ENCODE peak calls at places on chromosomes 5 and 9, in four cellular contexts. B is A549, K is K562, Y is GM12878. E is an unnamed sample.

GRCh38 chr5:34564706-34565235 is 91.4 kb upstream of the RAI14 start:
- DNase-seq in B (no peak), K (no peak), Y (no peak), E (no peak)

GRCh38 chr9:40926404-40927259 is 201.8 kb downstream of the FOXD4L6 start:
- DNase-seq in B (no peak), K (no peak), Y (no peak), E (no peak)

GRCh38 chr5:139710370-139711066 is 62.4 kb downstream of the CXXC5 start:
- DNase-seq in B (peak; percentile 47), K (peak; percentile 86), Y (no peak), E (peak; percentile 73)

GRCh38 chr5:135466178-135467050 is 14.3 kb upstream of the TIFAB start:
- DNase-seq in B (peak; percentile 87), K (peak; percentile 83), Y (no peak), E (peak; percentile 40)

GRCh38 chr9:137227057-137227852 is at the start of gene RNF224:
- DNase-seq in B (peak; percentile 78), K (peak; percentile 71), Y (no peak), E (peak; percentile 69)

GRCh38 chr5:133696006-133696584 is 83.8 kb upstream of the FSTL4 start:
- DNase-seq in B (no peak), K (no peak), Y (no peak), E (no peak)

GRCh38 chr5:11851402-11851801 is 52.8 kb downstream of the CTNND2 start:
- DNase-seq in B (no peak), K (no peak), Y (no peak), E (no peak)

GRCh38 chr9:126630458-126631237 is 16.9 kb downstream of the LMX1B start:
- DNase-seq in B (no peak), K (no peak), Y (no peak), E (no peak)

GRCh38 chr9:31137850-31138160 is 1246.6 kb upstream of the ACO1 start:
- DNase-seq in B (no peak), K (no peak), Y (no peak), E (no peak)

GRCh38 chr9:132673355-132673754 is 3.1 kb downstream of the GTF3C4 start:
- DNase-seq in B (peak; percentile 68), K (peak; percentile 41), Y (no peak), E (peak; percentile 64)

GRCh38 chr9:84140535-84141101 is 160.0 kb downstream of the RMI1 start:
- DNase-seq in B (no peak), K (no peak), Y (no peak), E (no peak)

GRCh38 chr5:139799359-139799758 is 3.8 kb downstream of the PSD2 start:
- DNase-seq in B (no peak), K (no peak), Y (no peak), E (no peak)

GRCh38 chr5:132500931-132501628 is 10.5 kb upstream of the IRF1 start:
- DNase-seq in B (peak; percentile 51), K (peak; percentile 92), Y (no peak), E (peak; percentile 87)

GRCh38 chr5:159630545-159630944 is 285.7 kb upstream of the ADRA1B start:
- DNase-seq in B (no peak), K (no peak), Y (no peak), E (no peak)

GRCh38 chr5:87302061-87302460 is 34.4 kb downstream of the RASA1 start:
- DNase-seq in B (no peak), K (no peak), Y (no peak), E (no peak)

GRCh38 chr5:72141440-72142271 is 34.4 kb downstream of the MAP1B start:
- DNase-seq in B (peak; percentile 19), K (no peak), Y (no peak), E (no peak)

GRCh38 chr9:4397917-4398316 is 92.4 kb upstream of the SLC1A1 start:
- DNase-seq in B (no peak), K (no peak), Y (no peak), E (no peak)

GRCh38 chr9:92943062-92943616 is 4.2 kb upstream of the FGD3 start:
- DNase-seq in B (no peak), K (no peak), Y (no peak), E (no peak)

GRCh38 chr5:29697786-29698414 is 1495.6 kb upstream of the CDH6 start:
- DNase-seq in B (no peak), K (no peak), Y (no peak), E (peak; percentile 39)

GRCh38 chr9:133727876-133728441 is 10.2 kb downstream of the SARDH start:
- DNase-seq in B (no peak), K (peak; percentile 47), Y (no peak), E (no peak)

GRCh38 chr9:114434878-114435311 is 47.1 kb upstream of the AKNA start:
- DNase-seq in B (peak; percentile 63), K (peak; percentile 32), Y (no peak), E (peak; percentile 33)

GRCh38 chr9:109319631-109320233 is 1.1 kb downstream of the EPB41L4B start:
- DNase-seq in B (no peak), K (no peak), Y (no peak), E (no peak)

GRCh38 chr5:172540099-172540870 is 86.0 kb upstream of the SH3PXD2B start:
- DNase-seq in B (no peak), K (no peak), Y (no peak), E (no peak)

GRCh38 chr5:136018814-136019777 is 9.7 kb upstream of the TGFBI start:
- DNase-seq in B (no peak), K (no peak), Y (no peak), E (peak; percentile 37)

GRCh38 chr9:16627967-16628366 is 242.5 kb downstream of the BNC2 start:
- DNase-seq in B (no peak), K (no peak), Y (no peak), E (no peak)

GRCh38 chr5:68458416-68458815 is 242.9 kb downstream of the PIK3R1 start:
- DNase-seq in B (no peak), K (no peak), Y (no peak), E (no peak)

GRCh38 chr5:18563853-18564252 is 929.6 kb downstream of the TAF11L14 start:
- DNase-seq in B (no peak), K (no peak), Y (no peak), E (no peak)
- TF ChIP-seq MYC in B (no peak), K (no peak), Y (no peak), E (no peak)

GRCh38 chr5:32536246-32536645 is 49.1 kb upstream of the SUB1 start:
- DNase-seq in B (no peak), K (no peak), Y (no peak), E (no peak)

GRCh38 chr5:32534056-32534455 is 51.3 kb upstream of the SUB1 start:
- DNase-seq in B (no peak), K (no peak), Y (no peak), E (no peak)

GRCh38 chr5:32526815-32527214 is 58.5 kb upstream of the SUB1 start:
- DNase-seq in B (no peak), K (no peak), Y (no peak), E (peak; percentile 87)

GRCh38 chr5:32531885-32532520 is 53.4 kb upstream of the SUB1 start:
- DNase-seq in B (peak; percentile 75), K (no peak), Y (peak; percentile 60), E (peak; percentile 82)
- TF ChIP-seq CHD4 in B (no peak), K (no peak), Y (no peak), E (no peak)

DNA sequence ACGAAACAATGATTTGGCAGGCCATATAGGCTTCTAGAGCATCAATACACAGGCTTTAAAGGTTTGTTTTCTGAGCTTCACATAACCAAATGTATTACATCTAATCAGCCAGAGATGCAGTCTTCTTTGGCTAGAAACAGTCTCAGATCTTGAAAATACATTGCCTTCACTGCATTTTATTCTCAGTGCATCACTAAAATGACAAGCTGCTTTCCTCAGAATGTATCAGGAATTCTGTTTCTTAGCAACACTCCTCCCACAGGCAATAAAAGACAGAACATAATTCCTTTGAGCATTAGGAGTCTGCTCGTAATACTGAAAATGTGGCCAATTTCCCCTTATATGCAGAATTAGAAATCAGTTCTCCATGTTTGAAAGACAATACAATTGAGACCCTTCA is 36.9 kb downstream of the FEM1C start:
- DNase-seq in B (no peak), K (no peak), Y (no peak), E (no peak)
- TF ChIP-seq MYC in B (no peak), K (no peak), Y (no peak), E (no peak)

GRCh38 chr5:33041586-33041985 is 330.5 kb downstream of the NPR3 start:
- DNase-seq in B (no peak), K (no peak), Y (no peak), E (no peak)
- TF ChIP-seq CHD4 in B (no peak), K (no peak), Y (no peak), E (no peak)

GRCh38 chr5:66818935-66819328 is 222.7 kb downstream of the MAST4 start:
- DNase-seq in B (no peak), K (no peak), Y (no peak), E (no peak)

GRCh38 chr5:66810747-66811355 is 214.7 kb downstream of the MAST4 start:
- DNase-seq in B (no peak), K (no peak), Y (no peak), E (no peak)

GRCh38 chr5:66810151-66810550 is 214.0 kb downstream of the MAST4 start:
- DNase-seq in B (no peak), K (no peak), Y (no peak), E (no peak)

GRCh38 chr5:66818304-66818934 is 222.2 kb downstream of the MAST4 start:
- DNase-seq in B (no peak), K (no peak), Y (no peak), E (no peak)

GRCh38 chr5:66814146-66814991 is 218.2 kb downstream of the MAST4 start:
- DNase-seq in B (peak; percentile 59), K (peak; percentile 42), Y (peak; percentile 5), E (peak; percentile 32)
- TF ChIP-seq MYC in B (no peak), K (no peak), Y (no peak), E (no peak)